ENCODE peak calls at places on chromosomes 6 and 20, in four cellular contexts. Q is foreskin fibroblast, H is cardiac fibroblast, V is AG09309. N is an unnamed sample.

GRCh38 chr6:31717499-31718222 is 2.5 kb downstream of the LY6G6D start:
- DNase-seq in H (no peak), Q (no peak), V (no peak), N (no peak)

GRCh38 chr20:38725959-38726848 is 1.9 kb downstream of the SLC32A1 start:
- DNase-seq in H (no peak), Q (no peak), V (no peak), N (no peak)

GRCh38 chr20:50523552-50524167 is 13.5 kb downstream of the PTPN1 start:
- DNase-seq in H (no peak), Q (no peak), V (no peak), N (no peak)

GRCh38 chr20:57498425-57499400 is 26.2 kb downstream of the CTCFL start:
- DNase-seq in V (no peak), H (peak), Q (no peak), N (no peak)

GRCh38 chr6:121857551-121857950 is 422.1 kb downstream of the GJA1 start:
- DNase-seq in V (no peak), Q (no peak), H (peak), N (no peak)

GRCh38 chr20:62860924-62861691 is 514 bp downstream of the TCFL5 start:
- DNase-seq in Q (no peak), V (no peak), H (no peak), N (no peak)

GRCh38 chr6:72530152-72530551 is 91.7 kb upstream of the KCNQ5 start:
- DNase-seq in H (no peak), V (no peak), Q (no peak), N (no peak)

GRCh38 chr20:43731469-43731868 is 4.7 kb upstream of the GTSF1L start:
- DNase-seq in H (peak), V (no peak), Q (no peak), N (no peak)

GRCh38 chr6:39301606-39302005 is 12.6 kb downstream of the KCNK17 start:
- DNase-seq in Q (no peak), H (no peak), V (no peak), N (no peak)

GRCh38 chr20:35115606-35116005 is 23.0 kb upstream of the TRPC4AP start:
- DNase-seq in Q (no peak), H (no peak), V (no peak), N (no peak)

GRCh38 chr6:112690497-112691202 is 343.5 kb downstream of the RFPL4B start:
- DNase-seq in H (peak), V (peak), Q (peak), N (no peak)

GRCh38 chr6:130178692-130179091 is 44.1 kb downstream of the SAMD3 start:
- DNase-seq in V (peak), Q (peak), H (peak), N (peak)

GRCh38 chr6:15690451-15690961 is 27.7 kb upstream of the DTNBP1 start:
- DNase-seq in V (no peak), Q (no peak), H (no peak), N (no peak)

GRCh38 chr6:80938131-80938530 is 814.4 kb downstream of the TENT5A start:
- DNase-seq in H (no peak), V (no peak), Q (peak), N (no peak)

GRCh38 chr6:37365791-37366190 is 12.0 kb downstream of the RNF8 start:
- DNase-seq in Q (peak), V (no peak), H (peak), N (no peak)

GRCh38 chr6:151294561-151295101 is 54.9 kb downstream of the AKAP12 start:
- DNase-seq in Q (peak), H (no peak), V (peak), N (peak)

GRCh38 chr6:111478749-111479148 is 4.3 kb downstream of the REV3L start:
- DNase-seq in Q (no peak), V (no peak), H (peak), N (no peak)

GRCh38 chr20:15654208-15654649 is 919.0 kb downstream of the KIF16B start:
- DNase-seq in H (peak), V (no peak), Q (no peak), N (no peak)

GRCh38 chr6:113397229-113397628 is 459.9 kb upstream of the MARCKS start:
- DNase-seq in H (no peak), V (no peak), Q (no peak), N (no peak)

GRCh38 chr20:1185316-1185741 is 548 bp upstream of the TMEM74B start:
- DNase-seq in H (no peak), V (no peak), Q (no peak), N (no peak)

GRCh38 chr6:56259682-56260081 is 12.3 kb upstream of the COL21A1 start:
- DNase-seq in Q (peak), H (peak), V (peak), N (peak)

GRCh38 chr6:100116409-100117194 is 122.6 kb upstream of the MCHR2 start:
- DNase-seq in H (peak), Q (peak), V (peak), N (no peak)

GRCh38 chr6:8539446-8539845 is 104.1 kb upstream of the SLC35B3 start:
- DNase-seq in Q (no peak), H (peak), V (no peak), N (no peak)

GRCh38 chr6:37632989-37633550 is 64.6 kb downstream of the MDGA1 start:
- DNase-seq in Q (no peak), H (no peak), V (no peak), N (no peak)

GRCh38 chr20:50151034-50151743 is 2.3 kb downstream of the PEDS1 start:
- DNase-seq in Q (no peak), V (no peak), H (peak), N (no peak)

GRCh38 chr6:81465859-81466258 is 286.6 kb downstream of the TENT5A start:
- DNase-seq in V (peak), Q (peak), H (peak), N (no peak)

GRCh38 chr20:12660918-12661317 is 347.9 kb upstream of the SPTLC3 start:
- DNase-seq in Q (no peak), V (no peak), H (no peak), N (no peak)

GRCh38 chr20:58854638-58855471 is 2.3 kb downstream of the GNAS start:
- DNase-seq in Q (no peak), V (no peak), H (peak), N (no peak)

GRCh38 chr6:15062311-15063252 is 183.3 kb upstream of the JARID2 start:
- DNase-seq in Q (peak), V (peak), H (peak), N (peak)

GRCh38 chr20:5465281-5465680 is 148.5 kb upstream of the PROKR2 start:
- DNase-seq in H (no peak), V (no peak), Q (no peak), N (no peak)

GRCh38 chr6:13303668-13304017 is 24.7 kb downstream of the TBC1D7 start:
- DNase-seq in H (peak), V (no peak), Q (peak), N (no peak)

GRCh38 chr6:22877946-22878705 is 308.8 kb downstream of the HDGFL1 start:
- DNase-seq in Q (peak), H (peak), V (peak), N (peak)

GRCh38 chr20:56663660-56664059 is 34.6 kb downstream of the TFAP2C start:
- DNase-seq in V (no peak), H (no peak), Q (no peak), N (no peak)

GRCh38 chr20:19004975-19005374 is 191.4 kb downstream of the SCP2D1 start:
- DNase-seq in V (no peak), H (no peak), Q (no peak), N (no peak)

GRCh38 chr6:69976591-69977090 is 110.3 kb downstream of the COL19A1 start:
- DNase-seq in H (peak), V (no peak), Q (no peak), N (no peak)

GRCh38 chr20:19661717-19662637 is 96.1 kb upstream of the RIN2 start:
- DNase-seq in H (peak), V (peak), Q (peak), N (peak)

GRCh38 chr6:20712011-20712410 is 177.8 kb downstream of the CDKAL1 start:
- DNase-seq in H (no peak), Q (no peak), V (no peak), N (no peak)

GRCh38 chr20:14538433-14538832 is 201.0 kb upstream of the FLRT3 start:
- DNase-seq in H (no peak), Q (no peak), V (no peak), N (no peak)

GRCh38 chr20:25533920-25534700 is 51.2 kb downstream of the NINL start:
- DNase-seq in V (no peak), Q (no peak), H (no peak), N (no peak)
- H3K4me3 ChIP-seq in V (no peak), Q (no peak), H (no peak), N (no peak)

GRCh38 chr20:44750081-44750805 is 4.6 kb downstream of the KCNK15 start:
- DNase-seq in Q (no peak), H (no peak), V (no peak), N (no peak)
- TF ChIP-seq CTCF in Q (no peak), H (peak), V (peak), N (no peak)

DNA sequence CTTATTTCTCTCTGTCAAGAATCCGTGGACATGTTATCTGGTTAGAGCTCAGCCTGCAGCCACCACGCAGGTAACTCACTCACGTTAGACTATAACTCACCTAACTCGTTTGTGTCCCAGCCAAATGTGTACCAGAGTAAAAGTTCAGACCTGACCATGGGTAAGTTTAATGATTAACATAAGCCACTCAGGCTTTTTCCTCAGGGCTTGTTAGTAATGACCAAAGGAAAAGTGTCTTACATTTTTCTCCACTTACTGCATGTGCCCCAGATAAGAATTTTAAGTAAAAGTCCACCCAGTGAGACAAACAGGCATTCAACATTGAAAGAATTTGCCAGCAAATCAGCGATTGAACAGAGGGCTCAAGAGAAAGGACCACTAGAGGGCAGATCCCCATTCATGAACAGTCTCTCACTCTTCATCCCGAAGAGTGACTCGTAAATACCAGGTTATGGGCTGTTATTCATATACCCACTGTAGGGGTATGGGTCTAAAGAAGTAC is at the start of gene PKHD1:
- DNase-seq in H (no peak), Q (no peak), V (no peak), N (no peak)
- H3K4me3 ChIP-seq in H (no peak), Q (no peak), V (no peak), N (no peak)

GRCh38 chr6:74611220-74611619 is 594.6 kb downstream of the COL12A1 start:
- DNase-seq in Q (no peak), V (no peak), H (no peak), N (no peak)
- TF ChIP-seq CTCF in Q (no peak), V (no peak), H (no peak), N (no peak)

GRCh38 chr6:35318200-35318844 is 20.7 kb downstream of the DEF6 start:
- DNase-seq in Q (peak), H (peak), V (no peak), N (no peak)
- H3K4me3 ChIP-seq in Q (peak), H (peak), V (peak), N (peak)

GRCh38 chr6:30323806-30324205 is 2.9 kb upstream of the TRIM39 start:
- DNase-seq in Q (no peak), H (no peak), V (no peak), N (no peak)
- TF ChIP-seq CTCF in Q (no peak), H (no peak), V (no peak), N (no peak)

GRCh38 chr6:93859964-93860363 is 440.6 kb upstream of the EPHA7 start:
- DNase-seq in H (no peak), Q (no peak), V (no peak), N (no peak)
- H3K4me3 ChIP-seq in H (no peak), Q (no peak), V (no peak), N (no peak)

GRCh38 chr6:25469797-25470388 is 182.1 kb upstream of the SCGN start:
- DNase-seq in V (no peak), Q (no peak), H (no peak), N (no peak)
- TF ChIP-seq CTCF in V (no peak), Q (no peak), H (peak), N (no peak)

GRCh38 chr6:17580518-17581048 is 19.5 kb upstream of the FAM8A1 start:
- DNase-seq in V (no peak), H (peak), Q (no peak), N (no peak)
- H3K4me3 ChIP-seq in V (peak), H (peak), Q (peak), N (peak)

N was measured in AG04449.